ENCODE peak calls at places on chromosomes 11 and 22, in five cellular contexts. W is nephron progenitor cell; T is activated CD8-positive, alpha-beta memory T cell treated with anti-CD3 and anti-CD28 coated beads, Interleukin-2, amount 50 U/mL, for 48 hours; K is AG09319; F is activated CD4-positive, alpha-beta T cell treated with anti-CD3 and anti-CD28 coated beads for 48 hours. X is an unnamed sample.

GRCh38 chr11:100810146-100810545 is 123.1 kb downstream of the ARHGAP42 start:
- DNase-seq in W (no peak), T (no peak), K (no peak), F (no peak), X (no peak)

GRCh38 chr22:32411388-32411787 is 659 bp downstream of the RTCB start:
- DNase-seq in W (no peak), T (no peak), K (no peak), F (no peak), X (no peak)

GRCh38 chr11:56846631-56847400 is 98.3 kb upstream of the OR9G4 start:
- DNase-seq in W (peak), T (no peak), K (no peak), F (no peak), X (no peak)

GRCh38 chr11:122784325-122785155 is 53.8 kb upstream of the CRTAM start:
- DNase-seq in W (no peak), T (no peak), K (peak), F (no peak), X (peak)

GRCh38 chr22:38613588-38613987 is 42.6 kb downstream of the FAM227A start:
- DNase-seq in W (no peak), T (no peak), K (no peak), F (no peak), X (no peak)

GRCh38 chr22:44497218-44497903 is 672 bp downstream of the RTL6 start:
- DNase-seq in W (no peak), T (peak), K (no peak), F (peak), X (no peak)

GRCh38 chr11:8728566-8728965 is 46.0 kb downstream of the RPL27A start:
- DNase-seq in W (no peak), T (no peak), K (no peak), F (no peak), X (no peak)

GRCh38 chr11:2813141-2813908 is 72.2 kb downstream of the CDKN1C start:
- DNase-seq in W (no peak), T (no peak), K (no peak), F (peak), X (no peak)

GRCh38 chr11:70471254-70471653 is 72.9 kb downstream of the CTTN start:
- DNase-seq in W (peak), T (no peak), K (no peak), F (peak), X (no peak)

GRCh38 chr11:27116684-27117083 is 76.1 kb downstream of the BBOX1 start:
- DNase-seq in W (no peak), T (no peak), K (no peak), F (no peak), X (peak)

GRCh38 chr11:115164774-115165173 is 339.4 kb downstream of the CADM1 start:
- DNase-seq in W (no peak), T (no peak), K (no peak), F (no peak), X (no peak)

GRCh38 chr11:104148074-104148473 is 15.9 kb downstream of the PDGFD start:
- DNase-seq in W (no peak), T (no peak), K (no peak), F (no peak), X (peak)

GRCh38 chr11:131370901-131371790 is 731 bp downstream of the NTM start:
- DNase-seq in W (no peak), T (no peak), K (no peak), F (no peak), X (no peak)

GRCh38 chr11:111066861-111067260 is 178.7 kb upstream of the POU2AF2 start:
- DNase-seq in W (no peak), T (no peak), K (no peak), F (no peak), X (no peak)

X was measured in GM04503.